ENCODE peak calls at places on chromosomes 11 and 22, in six cellular contexts. V is HCT116, H is K562, C is HepG2, O is H1, A is GM12878. Q is an unnamed sample. For H3K4me1, the result is how much of the 10 kb centered on the place peaks cover.

GRCh38 chr11:30919389-30920172 is 333.4 kb upstream of the MPPED2 start:
- DNase-seq in V (no peak), A (no peak), C (no peak), H (no peak), O (no peak), Q (no peak)

GRCh38 chr22:45886502-45886901 is 90.5 kb downstream of the WNT7B start:
- DNase-seq in H (no peak), O (no peak), V (no peak), A (no peak), C (no peak), Q (no peak)

GRCh38 chr11:76637491-76638266 is 32.9 kb downstream of the LRRC32 start:
- DNase-seq in H (no peak), V (no peak), C (no peak), A (peak), O (no peak), Q (no peak)

GRCh38 chr22:26461188-26461810 is 22.3 kb downstream of the HPS4 start:
- DNase-seq in O (peak), V (peak), C (peak), A (no peak), H (peak), Q (peak)

GRCh38 chr22:28949788-28950187 is 66.4 kb downstream of the ZNRF3 start:
- DNase-seq in C (no peak), O (no peak), A (no peak), V (no peak), H (no peak), Q (no peak)

GRCh38 chr11:128579790-128580504 is 7.4 kb downstream of the ETS1 start:
- DNase-seq in H (no peak), A (no peak), O (no peak), C (no peak), V (no peak), Q (no peak)

GRCh38 chr11:77602385-77603105 is 12.8 kb downstream of the AQP11 start:
- DNase-seq in O (no peak), A (no peak), H (peak), C (peak), V (no peak), Q (no peak)

GRCh38 chr11:2247496-2247895 is 22.9 kb downstream of the ASCL2 start:
- DNase-seq in O (no peak), H (no peak), V (no peak), C (no peak), A (no peak), Q (no peak)

GRCh38 chr11:66080055-66080817 is 10.2 kb downstream of the PACS1 start:
- DNase-seq in V (peak), H (peak), C (peak), O (no peak), A (no peak), Q (no peak)

GRCh38 chr11:44804449-44805151 is 77.8 kb downstream of the TSPAN18 start:
- DNase-seq in V (no peak), C (no peak), H (no peak), A (no peak), O (no peak), Q (no peak)

GRCh38 chr11:34757026-34757451 is 136.1 kb downstream of the EHF start:
- DNase-seq in C (no peak), V (no peak), A (no peak), O (no peak), H (no peak), Q (no peak)

DNA sequence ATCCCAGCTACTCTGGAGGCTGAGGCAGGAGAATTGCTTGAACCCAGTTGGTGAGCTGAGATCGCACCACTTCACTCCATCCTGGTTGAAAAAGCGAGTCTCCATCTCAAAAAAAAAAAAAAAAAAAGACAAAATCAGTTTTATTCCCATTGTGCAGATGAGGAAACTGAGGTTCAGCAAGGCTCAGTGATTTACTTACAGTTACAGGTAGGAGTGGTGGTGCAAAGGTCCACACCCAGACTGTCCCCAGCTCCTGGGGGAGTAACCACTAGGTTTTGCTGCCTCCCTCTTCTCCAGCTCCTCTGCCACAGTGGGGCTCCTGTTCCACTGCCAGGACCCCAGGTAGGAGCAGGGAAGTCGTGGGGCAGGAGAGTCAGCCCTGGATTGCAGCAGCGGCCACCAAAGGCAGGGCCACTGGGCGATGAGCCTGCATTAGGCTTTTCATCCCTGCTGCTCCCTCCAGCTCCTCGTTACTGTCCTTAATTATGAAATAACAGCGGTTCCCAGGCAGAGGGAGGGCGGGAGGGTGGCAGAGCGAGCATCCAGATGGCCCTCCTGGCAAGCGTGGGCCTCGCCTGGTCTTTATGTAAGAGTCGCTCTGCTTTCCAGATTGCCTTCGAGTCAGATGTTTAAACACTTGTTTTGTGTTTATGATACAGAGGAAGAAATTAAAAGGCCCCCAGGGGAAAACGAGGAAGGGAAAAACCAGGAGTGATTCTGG is 15.5 kb upstream of the RASD2 start:
- DNase-seq in V (no peak), H (no peak), O (no peak), C (no peak), A (no peak), Q (no peak)
- H3K9ac ChIP-seq in V (no peak), H (no peak), O (no peak), C (no peak), A (no peak), Q (no peak)

GRCh38 chr22:39148727-39149535 is 3.5 kb downstream of the CBX7 start:
- DNase-seq in O (no peak), C (no peak), V (no peak), A (peak), H (peak), Q (no peak)
- H3K4me1 ChIP-seq in O (under half), C (half or more), V (under half), A (half or more), H (under half), Q (under half)

GRCh38 chr11:69511358-69512015 is 30.0 kb downstream of the LINC01488 start:
- DNase-seq in A (no peak), V (no peak), C (no peak), H (no peak), O (no peak), Q (no peak)
- TF ChIP-seq ZNF274 in A (no peak), V (no peak), C (no peak), H (no peak), O (no peak), Q (no peak)

DNA sequence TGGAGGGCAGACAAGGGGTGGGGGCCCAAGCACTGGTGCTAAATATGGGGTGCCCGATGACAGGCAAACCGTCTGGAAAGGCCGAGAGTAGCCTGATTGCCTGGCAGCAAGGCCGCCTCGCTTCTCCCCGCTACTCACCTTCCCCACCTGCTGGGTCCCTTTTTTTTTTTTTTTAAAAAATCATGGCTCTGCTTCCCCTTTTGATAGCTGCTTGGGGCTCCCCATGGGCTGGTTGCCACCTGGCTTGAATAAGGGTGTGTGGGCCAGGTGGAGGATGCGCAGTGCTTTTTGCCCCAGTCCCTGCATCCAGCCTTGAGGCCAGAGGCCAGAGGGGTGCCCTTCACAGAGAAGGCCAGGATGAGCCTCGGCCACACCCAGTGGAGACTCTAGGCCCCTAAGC is 112.0 kb downstream of the ST3GAL4 start:
- DNase-seq in C (no peak), A (no peak), V (no peak), H (no peak), O (no peak), Q (no peak)
- H3K9ac ChIP-seq in C (no peak), A (no peak), V (no peak), H (no peak), O (no peak), Q (no peak)

GRCh38 chr22:50252081-50253045 is 1.3 kb upstream of the HDAC10 start:
- DNase-seq in H (no peak), A (no peak), O (no peak), V (no peak), C (peak), Q (no peak)

GRCh38 chr22:50251472-50252054 is 498 bp upstream of the HDAC10 start:
- DNase-seq in O (no peak), H (no peak), V (no peak), C (no peak), A (no peak), Q (no peak)

GRCh38 chr22:50250249-50250554 is 863 bp downstream of the HDAC10 start:
- DNase-seq in C (no peak), V (no peak), H (no peak), O (no peak), A (no peak), Q (no peak)

GRCh38 chr22:50249382-50250248 is 1.4 kb downstream of the HDAC10 start:
- DNase-seq in O (no peak), V (no peak), H (no peak), C (no peak), A (no peak), Q (no peak)

DNA sequence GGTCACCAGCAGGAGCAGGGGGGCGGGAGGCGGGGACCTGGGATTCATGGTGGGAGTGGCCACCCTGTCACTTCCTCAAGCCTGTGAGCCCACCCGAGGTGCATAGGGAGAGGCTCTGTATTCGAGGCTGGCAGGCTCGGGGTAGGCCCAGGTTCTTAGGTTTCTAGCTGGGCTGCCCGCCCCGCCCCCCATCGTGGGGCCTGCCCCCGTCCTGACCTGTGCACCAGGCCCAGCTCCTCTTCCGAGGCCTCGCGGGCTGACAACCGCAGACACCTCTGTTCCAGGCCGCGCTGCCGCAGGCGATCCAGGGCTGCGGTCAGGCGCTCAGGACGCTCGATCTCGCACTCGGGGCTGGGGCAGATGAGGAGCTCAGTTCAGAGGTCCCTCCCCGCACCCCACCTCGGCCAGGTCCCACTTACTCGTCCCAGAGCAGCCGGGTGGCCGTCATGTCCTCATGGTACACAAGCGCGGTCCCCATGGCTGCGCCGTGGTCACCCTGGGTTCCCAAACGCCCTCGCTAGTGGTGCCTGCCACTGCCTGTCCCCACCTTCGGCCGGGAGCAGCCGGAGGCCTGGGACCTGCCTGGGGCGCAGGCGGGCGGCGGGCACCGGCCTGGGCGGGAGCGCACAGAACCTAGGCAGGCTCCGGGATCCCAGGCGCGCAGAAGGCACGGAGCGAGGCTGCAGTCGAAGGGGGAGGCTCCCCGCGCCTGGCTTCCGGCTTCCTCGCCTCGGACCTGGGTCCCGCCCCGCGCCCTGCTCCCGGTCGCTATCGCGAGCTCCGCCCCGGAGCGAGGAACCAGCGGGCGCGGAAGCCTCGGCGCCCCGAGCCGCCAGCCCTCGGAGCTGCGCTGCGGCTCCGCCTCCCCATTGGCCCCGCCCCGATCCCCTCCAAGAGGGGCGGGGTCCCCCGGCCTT is at the start of gene HDAC10:
- DNase-seq in H (peak), O (no peak), V (no peak), C (peak), A (peak), Q (peak)
- H3K4me1 ChIP-seq in H (under half), O (under half), V (under half), C (under half), A (under half), Q (under half)

DNA sequence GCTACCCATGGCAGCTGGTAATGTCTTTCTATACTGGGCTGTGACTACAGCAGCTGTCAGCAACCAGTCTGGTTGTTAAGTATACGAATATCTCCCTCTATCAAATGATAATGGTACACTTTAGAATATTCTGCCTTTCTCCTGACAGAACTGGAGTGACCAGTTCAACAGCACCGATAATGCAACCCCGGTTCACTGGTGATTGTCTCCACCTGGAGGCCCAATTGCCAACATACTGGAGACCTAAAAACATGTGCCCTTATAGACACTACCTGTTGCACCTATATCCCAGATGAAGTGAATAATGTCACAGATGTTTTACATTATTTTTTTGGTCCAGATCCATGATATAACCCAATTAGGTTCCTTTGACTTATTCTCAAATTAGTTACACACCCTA is 21.1 kb downstream of the OR5P2 start:
- DNase-seq in A (no peak), C (no peak), V (no peak), H (no peak), O (no peak), Q (no peak)
- TF ChIP-seq ZNF274 in A (no peak), C (no peak), V (no peak), H (no peak), O (no peak), Q (no peak)

GRCh38 chr22:35350539-35351503 is 30.1 kb upstream of the HMOX1 start:
- DNase-seq in H (peak), A (peak), O (peak), V (peak), C (peak), Q (peak)
- H3K9ac ChIP-seq in H (peak), A (peak), O (no peak), V (peak), C (peak), Q (peak)

DNA sequence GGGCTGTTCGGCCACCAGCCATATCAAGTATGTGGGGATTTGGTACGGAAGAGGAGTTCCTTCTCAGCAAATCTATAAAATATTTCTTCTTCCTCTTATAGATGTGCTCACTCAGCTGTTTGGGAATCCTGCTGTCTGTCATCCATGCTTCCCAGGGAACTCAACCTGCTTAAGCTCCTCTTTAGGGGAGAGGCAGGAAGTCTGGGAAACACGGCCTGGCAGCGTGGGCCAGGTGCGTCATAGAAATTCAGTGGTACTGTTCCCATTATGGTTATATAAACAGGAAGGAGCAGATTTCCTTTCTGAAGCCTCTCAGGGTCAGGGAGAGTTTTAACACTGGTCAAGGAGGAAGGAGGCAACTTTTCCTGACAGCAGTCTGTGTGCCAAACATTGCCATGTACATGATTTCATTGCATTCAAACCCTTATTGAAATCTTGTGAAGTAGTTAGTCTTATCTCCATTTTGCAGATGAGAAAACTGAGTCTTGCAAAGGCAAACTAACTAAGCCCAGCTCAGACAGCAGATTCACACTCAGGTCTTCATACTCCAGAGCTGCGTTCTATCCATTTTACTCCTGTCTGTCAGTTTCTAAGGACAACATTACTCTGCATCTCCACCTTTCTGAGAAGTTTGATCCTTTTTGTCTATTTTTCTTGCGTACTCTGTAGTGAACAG is 35.4 kb upstream of the AMOTL1 start:
- DNase-seq in O (no peak), H (no peak), C (no peak), V (no peak), A (no peak), Q (no peak)
- H3K4me1 ChIP-seq in O (under half), H (under half), C (under half), V (half or more), A (under half), Q (under half)

DNA sequence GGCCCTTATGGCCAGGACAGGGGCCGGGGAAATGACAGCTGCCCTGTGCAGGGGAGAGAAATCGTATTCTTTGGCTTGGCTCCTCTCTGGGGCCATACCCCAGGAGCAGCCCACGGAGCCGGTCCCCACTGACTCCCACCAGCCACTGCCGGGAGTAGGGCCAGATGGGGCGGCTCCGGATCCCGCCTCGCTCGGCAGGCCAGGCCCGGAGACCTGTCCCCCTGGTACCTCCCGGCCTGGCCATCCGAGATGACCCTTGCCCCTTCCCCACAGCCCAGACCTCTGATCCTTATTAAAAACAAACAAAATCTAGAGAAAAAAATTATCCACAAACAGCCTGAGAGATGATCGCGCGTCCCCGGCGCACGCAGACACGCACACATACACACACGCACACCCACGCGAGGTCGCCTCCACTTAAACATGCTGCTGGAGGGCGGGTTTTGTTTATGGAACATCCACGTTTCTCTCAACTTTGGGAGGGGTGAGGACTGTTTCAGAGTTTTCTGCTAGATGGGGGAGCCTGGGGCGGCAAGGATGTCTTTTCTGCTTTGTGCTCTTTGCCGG is 59.1 kb downstream of the IGLL1 start:
- DNase-seq in C (peak), H (peak), V (no peak), A (no peak), O (no peak), Q (no peak)
- TF ChIP-seq ZNF274 in C (peak), H (no peak), V (no peak), A (no peak), O (no peak), Q (no peak)

GRCh38 chr11:116994195-116994594 is 104.0 kb downstream of the SIK3 start:
- DNase-seq in V (no peak), H (no peak), C (no peak), A (no peak), O (no peak), Q (no peak)
- H3K9ac ChIP-seq in V (no peak), H (no peak), C (no peak), A (no peak), O (no peak), Q (no peak)

Q was measured in NT2/D1.